ENCODE peak calls at places on chromosomes 11 and 22, in eight cellular contexts. U is A549, M is ovary, I is tibial nerve, Y is stomach, X is upper lobe of left lung, J is sigmoid colon, K is K562. S is an unnamed sample.

GRCh38 chr11:75792127-75792731 is 22.8 kb upstream of the UVRAG start:
- DNase-seq in J (no peak), Y (no peak), U (no peak), X (no peak), K (no peak), I (no peak), M (no peak), S (no peak)

GRCh38 chr11:110833033-110833484 is 120.8 kb upstream of the ARHGAP20 start:
- DNase-seq in K (no peak), M (no peak), J (no peak), U (no peak), X (no peak), Y (no peak), I (no peak), S (no peak)

GRCh38 chr11:7573193-7573557 is 59.4 kb downstream of the PPFIBP2 start:
- DNase-seq in Y (no peak), U (no peak), K (no peak), X (no peak), J (no peak), I (no peak), M (no peak), S (no peak)

GRCh38 chr11:8832571-8833260 is 78.3 kb upstream of the AKIP1 start:
- DNase-seq in J (peak), X (no peak), U (no peak), K (no peak), M (no peak), I (no peak), Y (peak), S (no peak)

GRCh38 chr22:45077286-45077685 is 67.5 kb upstream of the PHF21B start:
- DNase-seq in U (no peak), X (no peak), J (no peak), M (no peak), I (no peak), K (no peak), Y (no peak), S (no peak)

GRCh38 chr11:3086671-3087150 is 29.5 kb upstream of the CARS1 start:
- DNase-seq in J (no peak), K (no peak), U (no peak), X (peak), M (peak), Y (no peak), I (no peak), S (no peak)

GRCh38 chr22:46638601-46639431 is 18.6 kb downstream of the GRAMD4 start:
- DNase-seq in X (no peak), J (no peak), U (no peak), M (no peak), Y (peak), K (no peak), I (no peak), S (no peak)

GRCh38 chr22:23226497-23226850 is 46.2 kb downstream of the BCR start:
- DNase-seq in Y (no peak), X (no peak), U (no peak), K (no peak), J (no peak), M (no peak), I (no peak), S (no peak)

GRCh38 chr11:65606876-65607613 is 7.0 kb downstream of the MAP3K11 start:
- DNase-seq in K (peak), M (peak), J (peak), U (peak), X (peak), I (peak), Y (peak), S (peak)

GRCh38 chr11:18669211-18669593 is 29.4 kb upstream of the TMEM86A start:
- DNase-seq in M (no peak), K (no peak), I (no peak), Y (no peak), X (no peak), U (no peak), J (no peak), S (no peak)

GRCh38 chr11:108224908-108225786 is 2.3 kb downstream of the ATM start:
- DNase-seq in X (peak), Y (no peak), M (no peak), K (no peak), U (no peak), J (no peak), I (peak), S (no peak)

GRCh38 chr22:35918466-35918865 is 110.2 kb downstream of the RBFOX2 start:
- DNase-seq in U (no peak), J (no peak), I (no peak), M (no peak), X (no peak), Y (no peak), K (no peak), S (no peak)

GRCh38 chr22:45804986-45805325 is 133.3 kb downstream of the ATXN10 start:
- DNase-seq in J (no peak), X (no peak), I (no peak), U (peak), M (no peak), K (no peak), Y (no peak), S (no peak)

GRCh38 chr11:76680517-76681425 is 10.2 kb upstream of the LRRC32 start:
- DNase-seq in U (peak), J (peak), X (peak), Y (peak), K (peak), M (peak), I (peak), S (no peak)

GRCh38 chr11:130188047-130188446 is 28.5 kb downstream of the ST14 start:
- DNase-seq in X (no peak), M (no peak), K (no peak), Y (no peak), I (no peak), U (no peak), J (no peak), S (no peak)

GRCh38 chr11:75525433-75526191 is at the start of gene GDPD5:
- DNase-seq in M (peak), X (peak), K (peak), I (peak), J (peak), Y (peak), U (peak), S (peak)

GRCh38 chr11:46348986-46349401 is 1.7 kb downstream of the DGKZ start:
- DNase-seq in U (no peak), J (no peak), K (no peak), M (no peak), X (no peak), I (no peak), Y (no peak), S (no peak)

GRCh38 chr11:84965484-84965883 is 661.7 kb downstream of the DLG2 start:
- DNase-seq in U (no peak), X (no peak), Y (no peak), I (no peak), M (no peak), K (no peak), J (no peak), S (no peak)

GRCh38 chr11:19821412-19821875 is 108.8 kb downstream of the NAV2 start:
- DNase-seq in K (no peak), U (no peak), Y (no peak), J (no peak), X (no peak), I (no peak), M (no peak), S (no peak)

GRCh38 chr22:31192513-31192912 is 19.6 kb upstream of the LIMK2 start:
- DNase-seq in M (no peak), U (no peak), K (no peak), I (no peak), Y (no peak), J (no peak), X (no peak), S (no peak)

GRCh38 chr22:36873614-36874308 is 13.0 kb downstream of the NCF4 start:
- DNase-seq in I (peak), K (peak), M (no peak), Y (peak), U (peak), J (no peak), X (no peak), S (no peak)

DNA sequence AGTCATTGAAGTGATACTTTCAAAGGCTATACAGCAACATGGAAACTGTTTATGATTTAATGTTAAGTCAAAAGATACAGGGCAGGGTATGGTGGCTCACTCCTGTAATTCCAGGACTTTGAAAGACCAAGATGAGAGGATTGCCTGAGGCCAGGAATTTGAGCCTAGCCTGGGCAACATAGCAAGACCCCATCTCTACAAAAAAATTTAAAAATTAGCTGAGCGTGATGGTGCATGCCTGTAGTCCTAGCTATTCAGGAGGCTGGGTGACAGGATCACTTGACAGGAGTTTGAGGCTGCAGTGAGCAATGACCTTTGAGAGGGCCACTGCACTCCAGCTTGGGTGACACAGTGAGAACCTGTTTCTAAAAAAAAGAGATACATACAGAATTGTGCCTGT is 39.3 kb upstream of the ZBED5 start:
- DNase-seq in M (no peak), I (no peak), Y (no peak), K (no peak), U (no peak), X (no peak), J (no peak), S (no peak)
- H3K4me3 ChIP-seq in M (no peak), I (no peak), Y (no peak), K (no peak), U (no peak), X (no peak), J (no peak), S (no peak)

GRCh38 chr22:19983701-19984100 is 32.9 kb downstream of the ARVCF start:
- DNase-seq in K (no peak), U (no peak), Y (no peak), M (peak), J (no peak), I (no peak), X (peak), S (no peak)

GRCh38 chr22:19986011-19986409 is 30.6 kb downstream of the ARVCF start:
- DNase-seq in M (no peak), U (no peak), X (peak), Y (no peak), K (no peak), I (no peak), J (no peak), S (no peak)

GRCh38 chr22:19984851-19985811 is 31.5 kb downstream of the ARVCF start:
- DNase-seq in X (peak), M (peak), Y (no peak), K (no peak), I (no peak), U (no peak), J (no peak), S (no peak)

GRCh38 chr22:19982991-19983578 is 33.5 kb downstream of the ARVCF start:
- DNase-seq in K (no peak), Y (no peak), U (no peak), X (peak), I (no peak), M (peak), J (no peak), S (no peak)

DNA sequence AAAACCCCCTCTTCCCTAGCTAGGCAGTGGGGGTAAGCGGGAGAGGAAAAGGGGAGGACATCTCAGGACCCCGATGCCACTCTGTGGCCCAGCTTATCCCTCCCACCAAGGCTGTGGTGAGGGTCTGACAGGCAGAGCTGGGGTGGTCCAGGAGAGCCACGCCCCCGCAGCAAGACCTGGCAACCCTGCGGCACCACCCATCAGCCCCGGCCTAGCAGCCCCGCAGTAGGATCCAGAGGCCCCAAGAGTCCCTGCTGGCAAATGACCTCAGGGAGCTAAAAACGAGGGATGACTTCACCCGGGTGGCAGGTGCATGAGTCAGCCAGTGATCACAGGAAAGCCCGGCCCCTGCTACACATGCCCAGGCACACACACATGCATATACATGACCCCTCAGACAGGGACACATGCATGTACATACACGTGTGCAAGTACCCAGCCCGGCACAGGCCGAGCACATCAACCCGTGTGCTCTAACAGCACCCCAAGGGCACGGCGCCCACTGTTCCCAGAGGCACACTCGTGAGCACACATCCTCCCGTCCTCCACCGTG is 32.3 kb downstream of the ARVCF start:
- DNase-seq in M (peak), U (peak), J (peak), Y (no peak), X (peak), K (peak), I (no peak), S (no peak)
- TF ChIP-seq EP300 in M (no peak), U (no peak), J (peak), Y (no peak), X (no peak), K (peak), I (no peak), S (no peak)

GRCh38 chr11:67435031-67435726 is 2.3 kb downstream of the PTPRCAP start:
- DNase-seq in M (no peak), J (no peak), U (no peak), Y (no peak), K (no peak), I (no peak), X (peak), S (no peak)
- H3K4me3 ChIP-seq in M (no peak), J (no peak), U (no peak), Y (no peak), K (no peak), I (no peak), X (peak), S (no peak)

DNA sequence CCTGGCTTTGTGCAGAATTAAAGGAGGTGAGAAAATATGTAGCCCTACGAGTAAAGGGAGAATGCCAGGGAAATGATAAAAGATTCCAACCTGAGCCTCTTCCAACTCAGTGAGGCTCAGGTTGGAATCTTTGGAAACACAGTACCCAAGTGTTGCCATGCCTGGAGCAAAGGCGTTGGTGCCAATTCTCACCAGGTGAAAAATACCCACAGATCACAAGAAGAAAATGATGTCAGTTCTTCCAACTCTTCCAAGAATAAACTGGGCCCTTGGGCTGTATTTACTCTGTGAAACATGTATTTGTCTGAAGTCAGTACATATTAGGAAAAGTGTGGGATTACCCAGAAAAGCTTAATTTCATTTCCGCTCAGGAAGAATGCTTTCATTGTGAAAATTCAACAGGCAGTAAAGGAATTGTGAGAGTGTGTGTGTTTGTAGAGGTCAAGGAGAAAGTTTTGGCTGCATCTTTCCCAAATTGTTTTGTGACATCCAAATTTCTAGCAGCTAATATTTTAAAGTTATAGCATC is 235.3 kb upstream of the MPPED2 start:
- DNase-seq in Y (no peak), X (no peak), J (no peak), U (no peak), M (no peak), I (no peak), K (no peak), S (no peak)
- TF ChIP-seq EP300 in Y (no peak), X (no peak), J (no peak), U (no peak), M (no peak), I (no peak), K (no peak), S (no peak)

DNA sequence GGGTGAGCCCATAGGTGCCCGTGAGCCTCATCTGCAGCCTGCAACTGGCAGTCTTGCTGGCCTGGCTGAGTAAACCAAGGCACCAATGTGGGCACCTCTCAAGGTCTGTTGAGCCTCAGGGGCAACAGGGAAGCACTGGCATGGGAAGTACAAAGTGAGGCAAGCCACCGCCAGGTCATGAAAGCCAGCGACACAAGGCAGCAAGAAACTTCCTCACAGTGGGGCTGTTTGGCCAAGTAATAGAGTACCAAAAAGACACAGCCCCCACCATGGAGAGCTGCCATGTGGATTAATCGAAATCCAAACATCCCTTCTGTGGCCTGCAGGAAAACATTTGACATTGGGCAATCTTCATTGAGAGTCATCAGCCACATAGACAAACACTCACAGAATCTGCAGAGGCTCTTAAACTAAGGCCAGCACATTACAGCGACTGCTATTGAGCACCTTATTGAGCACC is 43.6 kb upstream of the FIBIN start:
- DNase-seq in J (no peak), Y (peak), K (no peak), U (no peak), X (peak), M (no peak), I (no peak), S (no peak)
- H3K4me3 ChIP-seq in J (no peak), Y (no peak), K (no peak), U (no peak), X (no peak), M (no peak), I (no peak), S (no peak)

DNA sequence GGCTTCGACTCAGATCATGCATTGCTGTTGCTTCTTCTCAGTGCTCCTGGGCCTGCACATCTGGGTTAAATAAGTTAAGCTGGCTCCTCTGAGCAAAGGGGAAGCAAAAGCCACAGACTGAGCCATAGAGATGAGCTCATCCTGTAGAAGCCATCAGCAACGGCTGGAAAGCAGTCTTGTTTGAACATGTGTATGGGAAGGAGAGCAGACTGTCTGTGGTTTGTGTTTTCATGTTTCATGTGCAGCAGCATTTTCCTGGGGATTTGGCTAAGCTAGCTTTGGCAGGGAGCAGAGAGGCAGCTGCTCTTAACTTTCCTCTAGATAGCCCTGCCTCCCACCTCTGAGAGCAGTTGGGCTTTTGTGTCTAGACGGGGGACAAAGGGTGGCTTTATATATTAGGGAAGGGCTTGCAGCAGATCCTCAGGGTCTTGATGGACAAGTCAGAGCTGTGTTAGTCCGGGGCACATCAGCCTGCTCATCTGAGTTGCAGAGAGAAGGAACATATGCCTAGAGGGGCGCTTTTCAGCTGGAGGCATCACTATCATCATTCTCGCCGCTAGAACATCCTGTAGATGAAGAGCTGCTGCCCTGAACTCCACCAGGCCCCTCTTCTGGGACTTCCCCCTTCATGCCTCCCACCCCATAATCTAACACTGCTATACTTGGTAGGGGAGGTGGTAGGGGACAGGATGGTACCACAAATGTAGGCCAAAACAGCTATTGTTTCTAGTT is 14.9 kb downstream of the DCPS start:
- DNase-seq in K (no peak), Y (no peak), J (peak), I (peak), U (no peak), X (no peak), M (no peak), S (no peak)
- TF ChIP-seq EP300 in K (no peak), Y (no peak), J (no peak), I (no peak), U (no peak), X (no peak), M (no peak), S (no peak)